ENCODE peak calls at places on chromosomes 13 and 19, in nine cellular contexts. Q is mucosa of gallbladder, D is ureter, X is EH, S is HFFc6, H is DMS 273 treated with DMSO at 0.1 percent for 48 hours, C is lung microvascular endothelial cell, O is KG1, J is NCI-H2081. E is an unnamed sample.
A peak's percentile ranks its signal among the peaks of the same experiment; 100 is the strongest.

GRCh38 chr19:45558399-45558878 is 26.2 kb downstream of the OPA3 start:
- DNase-seq in C (peak; percentile 56), J (peak; percentile 12), S (no peak), O (peak; percentile 41), H (no peak), X (peak; percentile 56), D (no peak), Q (peak; percentile 45), E (peak; percentile 54)

GRCh38 chr13:32829269-32829668 is 187.0 kb upstream of the KL start:
- DNase-seq in Q (no peak), C (no peak), H (no peak), D (no peak), O (no peak), X (peak; percentile 12), S (no peak), J (no peak), E (peak; percentile 50)

GRCh38 chr13:52851153-52851962 is 2.9 kb upstream of the PCDH8 start:
- DNase-seq in X (peak; percentile 30), Q (no peak), S (no peak), O (peak; percentile 18), D (peak; percentile 51), C (peak; percentile 26), H (no peak), J (peak; percentile 51), E (peak; percentile 3)

GRCh38 chr13:89695343-89696257 is 1651.9 kb upstream of the MIR17HG start:
- DNase-seq in J (peak; percentile 67), X (no peak), H (no peak), C (peak; percentile 10), D (no peak), S (no peak), O (peak; percentile 40), Q (peak; percentile 33), E (peak; percentile 57)

GRCh38 chr19:10756791-10757190 is 38.9 kb downstream of the DNM2 start:
- DNase-seq in X (no peak), Q (no peak), C (no peak), D (no peak), J (no peak), H (no peak), S (no peak), O (no peak), E (no peak)

GRCh38 chr13:66972659-66973058 is 257.5 kb downstream of the PCDH9 start:
- DNase-seq in C (no peak), J (no peak), D (no peak), S (no peak), H (no peak), O (no peak), Q (no peak), X (no peak), E (no peak)

GRCh38 chr19:10226376-10227214 is 4.5 kb downstream of the S1PR2 start:
- DNase-seq in Q (peak; percentile 74), S (peak; percentile 74), D (peak; percentile 73), C (no peak), H (no peak), X (peak; percentile 77), O (no peak), J (no peak), E (peak; percentile 71)

GRCh38 chr13:87674143-87674772 is 3.1 kb downstream of the SLITRK5 start:
- DNase-seq in C (no peak), H (no peak), J (peak; percentile 69), S (no peak), X (no peak), Q (no peak), O (peak; percentile 39), D (no peak), E (no peak)

GRCh38 chr13:51101636-51102218 is 9.3 kb downstream of the C13orf42 start:
- DNase-seq in H (no peak), X (no peak), Q (no peak), O (no peak), D (no peak), S (no peak), J (peak; percentile 47), C (no peak), E (no peak)

GRCh38 chr13:111153279-111153976 is 38.3 kb downstream of the ARHGEF7 start:
- DNase-seq in Q (peak; percentile 92), C (peak; percentile 94), X (peak; percentile 90), O (peak; percentile 86), D (peak; percentile 95), S (peak; percentile 84), H (peak; percentile 40), J (peak; percentile 90), E (peak; percentile 93)

GRCh38 chr19:45153339-45154063 is 7.3 kb downstream of the NKPD1 start:
- DNase-seq in O (no peak), X (peak; percentile 38), Q (peak; percentile 21), D (no peak), S (no peak), J (no peak), C (peak; percentile 24), H (no peak), E (peak; percentile 44)

GRCh38 chr19:18541992-18542935 is 1.1 kb downstream of the FKBP8 start:
- DNase-seq in J (no peak), C (no peak), S (no peak), X (no peak), O (no peak), D (no peak), H (no peak), Q (no peak), E (peak; percentile 13)

GRCh38 chr13:40476175-40476958 is 190.1 kb downstream of the FOXO1 start:
- DNase-seq in H (no peak), C (peak; percentile 17), X (peak; percentile 91), J (no peak), O (no peak), Q (peak; percentile 20), D (no peak), S (peak; percentile 30), E (no peak)

GRCh38 chr19:58571575-58571947 is 1.6 kb downstream of the MZF1 start:
- DNase-seq in D (no peak), J (no peak), O (no peak), S (no peak), H (no peak), X (no peak), Q (no peak), C (no peak), E (no peak)

GRCh38 chr13:54183166-54183565 is 1154.6 kb downstream of the OLFM4 start:
- DNase-seq in Q (no peak), S (no peak), J (no peak), H (no peak), C (no peak), O (no peak), D (no peak), X (no peak), E (no peak)

GRCh38 chr13:77415253-77416127 is 88.6 kb upstream of the MYCBP2 start:
- DNase-seq in D (no peak), S (no peak), H (no peak), Q (no peak), C (no peak), X (no peak), O (no peak), J (no peak), E (peak; percentile 2)

GRCh38 chr19:17097593-17098126 is 22.1 kb downstream of the MYO9B start:
- DNase-seq in S (no peak), Q (no peak), J (no peak), D (no peak), O (no peak), H (no peak), C (peak; percentile 33), X (peak; percentile 66), E (peak; percentile 71)

GRCh38 chr19:49335071-49335783 is at the start of gene CD37:
- DNase-seq in X (no peak), Q (no peak), C (no peak), D (no peak), S (no peak), J (no peak), H (no peak), O (peak; percentile 65), E (no peak)

GRCh38 chr13:45786293-45786920 is 65.1 kb downstream of the SIAH3 start:
- DNase-seq in D (no peak), H (no peak), S (no peak), O (no peak), J (no peak), X (no peak), Q (no peak), C (no peak), E (no peak)

GRCh38 chr19:45677351-45678230 is 9.6 kb downstream of the GIPR start:
- DNase-seq in Q (peak; percentile 95), H (peak; percentile 83), J (peak; percentile 55), X (peak; percentile 87), S (peak; percentile 59), O (no peak), C (peak; percentile 66), D (peak; percentile 89), E (peak; percentile 87)

GRCh38 chr19:55641376-55642152 is 762 bp downstream of the ZNF580 start:
- DNase-seq in H (no peak), Q (no peak), C (peak; percentile 34), D (no peak), J (peak; percentile 61), O (peak; percentile 54), X (peak; percentile 39), S (no peak), E (peak; percentile 53)

GRCh38 chr19:39996218-39996810 is 546 bp upstream of the ZNF546 start:
- DNase-seq in C (no peak), D (no peak), J (peak; percentile 48), H (peak; percentile 4), X (peak; percentile 78), S (peak; percentile 81), O (no peak), Q (no peak), E (peak; percentile 73)

GRCh38 chr13:99307247-99307646 is at the start of gene GPR183:
- DNase-seq in Q (peak; percentile 29), O (peak; percentile 44), C (peak; percentile 55), S (peak; percentile 38), H (no peak), D (no peak), X (peak; percentile 75), J (no peak), E (peak; percentile 58)

GRCh38 chr19:741506-742131 is 9.3 kb upstream of the MISP start:
- DNase-seq in H (no peak), C (no peak), D (no peak), Q (no peak), O (no peak), X (peak; percentile 14), S (no peak), J (no peak), E (peak; percentile 55)

GRCh38 chr13:42266464-42266863 is 5.5 kb upstream of the AKAP11 start:
- DNase-seq in H (no peak), J (no peak), C (peak; percentile 94), D (no peak), O (no peak), S (peak; percentile 6), X (peak; percentile 71), Q (no peak), E (peak; percentile 46)

GRCh38 chr13:113655358-113656014 is 2.5 kb downstream of the ATP4B start:
- DNase-seq in J (no peak), Q (no peak), C (no peak), X (no peak), H (no peak), S (no peak), D (no peak), O (no peak), E (no peak)

GRCh38 chr13:40755082-40755755 is 15.8 kb downstream of the MRPS31 start:
- DNase-seq in H (no peak), X (no peak), S (no peak), Q (no peak), O (no peak), D (no peak), J (no peak), C (no peak), E (no peak)

GRCh38 chr13:27006519-27007161 is 165.0 kb downstream of the USP12 start:
- DNase-seq in H (peak; percentile 70), Q (peak; percentile 34), D (peak; percentile 46), S (peak; percentile 3), C (no peak), X (peak; percentile 46), J (peak; percentile 85), O (no peak), E (peak; percentile 43)

GRCh38 chr13:111031531-111031961 is 83.6 kb upstream of the ARHGEF7 start:
- DNase-seq in D (no peak), Q (no peak), H (no peak), O (no peak), S (peak; percentile 93), J (no peak), C (peak; percentile 52), X (peak; percentile 91), E (peak; percentile 85)

GRCh38 chr19:34231439-34231838 is 22.9 kb upstream of the GARRE1 start:
- DNase-seq in H (no peak), J (no peak), X (no peak), D (no peak), S (no peak), O (no peak), Q (no peak), C (no peak), E (no peak)

GRCh38 chr19:55165952-55166529 is 372 bp downstream of the DNAAF3 start:
- DNase-seq in X (peak; percentile 82), D (peak; percentile 66), C (peak; percentile 81), H (peak; percentile 73), O (peak; percentile 86), Q (peak; percentile 43), J (peak; percentile 58), S (peak; percentile 68), E (peak; percentile 77)